ENCODE peak calls at places on chromosomes 16 and 17, in eight cellular contexts. Q is right lobe of liver; U is cardiac muscle cell; K is activated effector memory CD4-positive, alpha-beta T cell treated with anti-CD3 and anti-CD28 coated beads, Interleukin-2, amount 50 U/mL, for 16 hours; D is CD4-positive, alpha-beta memory T cell; J is hepatic stellate cell; L is NCI-H774; I is anterior cingulate cortex. F is an unnamed sample.

GRCh38 chr17:57624390-57624789 is 120.7 kb downstream of the CCDC182 start:
- DNase-seq in Q (no peak), U (no peak), K (no peak), D (no peak), J (no peak), L (no peak), I (no peak), F (no peak)

GRCh38 chr17:30021708-30022317 is 80.4 kb downstream of the EFCAB5 start:
- DNase-seq in Q (no peak), U (peak), K (no peak), D (peak), J (peak), L (peak), I (no peak), F (peak)

GRCh38 chr16:4032768-4033167 is 83.5 kb downstream of the ADCY9 start:
- DNase-seq in Q (no peak), U (peak), K (no peak), D (no peak), J (no peak), L (no peak), I (no peak), F (peak)

GRCh38 chr16:2820836-2821482 is 3.9 kb downstream of the PRSS21 start:
- DNase-seq in Q (no peak), U (no peak), K (no peak), D (no peak), J (no peak), L (no peak), I (no peak), F (no peak)

GRCh38 chr17:81510798-81511549 is 1.6 kb downstream of the ACTG1 start:
- DNase-seq in Q (peak), U (peak), K (peak), D (peak), J (no peak), L (no peak), I (no peak), F (no peak)

GRCh38 chr17:9843152-9844010 is 17.7 kb downstream of the GLP2R start:
- DNase-seq in Q (no peak), U (no peak), K (no peak), D (no peak), J (no peak), L (no peak), I (no peak), F (no peak)

GRCh38 chr16:47477680-47478079 is 16.5 kb downstream of the PHKB start:
- DNase-seq in Q (no peak), U (peak), K (no peak), D (no peak), J (no peak), L (no peak), I (no peak), F (no peak)

GRCh38 chr16:89120921-89121351 is 27.3 kb downstream of the ACSF3 start:
- DNase-seq in Q (peak), U (no peak), K (no peak), D (no peak), J (no peak), L (no peak), I (no peak), F (no peak)

GRCh38 chr16:30744146-30744545 is 4.1 kb upstream of the PHKG2 start:
- DNase-seq in Q (no peak), U (no peak), K (no peak), D (no peak), J (no peak), L (no peak), I (no peak), F (no peak)

GRCh38 chr16:6684076-6684673 is 648.5 kb upstream of the RBFOX1 start:
- DNase-seq in Q (no peak), U (no peak), K (no peak), D (no peak), J (no peak), L (peak), I (peak), F (peak)

GRCh38 chr17:33560165-33560564 is 267.1 kb upstream of the ASIC2 start:
- DNase-seq in Q (no peak), U (peak), K (no peak), D (no peak), J (no peak), L (no peak), I (no peak), F (peak)

GRCh38 chr17:16934836-16935235 is 37.1 kb downstream of the TNFRSF13B start:
- DNase-seq in Q (peak), U (no peak), K (peak), D (no peak), J (no peak), L (no peak), I (no peak), F (no peak)

GRCh38 chr16:89277641-89278341 is 60.3 kb downstream of the ZNF778 start:
- DNase-seq in Q (no peak), U (no peak), K (no peak), D (no peak), J (no peak), L (no peak), I (no peak), F (no peak)

GRCh38 chr17:51371732-51372151 is 111.4 kb downstream of the UTP18 start:
- DNase-seq in Q (no peak), U (peak), K (peak), D (peak), J (peak), L (peak), I (peak), F (peak)

GRCh38 chr17:62790554-62790953 is 17.6 kb downstream of the MARCHF10 start:
- DNase-seq in Q (no peak), U (peak), K (no peak), D (no peak), J (peak), L (no peak), I (no peak), F (peak)

F was measured in GM03348.